ENCODE peak calls at places on chromosome 7, in five cellular contexts. V is Calu3, S is AG10803, W is non-pigmented ciliary epithelial cell, H is osteocyte. R is an unnamed sample.

GRCh38 chr7:148964510-148965267 is 63.6 kb downstream of the PDIA4 start:
- DNase-seq in V (no peak), S (no peak), W (no peak), H (no peak), R (no peak)

GRCh38 chr7:105213619-105214018 is 175.1 kb downstream of the SRPK2 start:
- DNase-seq in V (no peak), S (no peak), W (no peak), H (no peak), R (no peak)

GRCh38 chr7:111735661-111736323 is 173.5 kb upstream of the IMMP2L start:
- DNase-seq in V (peak), S (peak), W (no peak), H (no peak), R (peak)

GRCh38 chr7:88310950-88311674 is 4.4 kb upstream of the STEAP4 start:
- DNase-seq in V (no peak), S (no peak), W (no peak), H (no peak), R (no peak)

GRCh38 chr7:116490351-116490750 is 9.2 kb upstream of the CAV2 start:
- DNase-seq in V (no peak), S (no peak), W (no peak), H (no peak), R (no peak)

GRCh38 chr7:2734761-2735571 is 47.0 kb downstream of the AMZ1 start:
- DNase-seq in V (no peak), S (no peak), W (no peak), H (peak), R (no peak)

GRCh38 chr7:120091807-120092206 is 181.2 kb upstream of the KCND2 start:
- DNase-seq in V (peak), S (no peak), W (no peak), H (no peak), R (no peak)

GRCh38 chr7:132422502-132423101 is 153.7 kb downstream of the PLXNA4 start:
- DNase-seq in V (no peak), S (peak), W (no peak), H (no peak), R (no peak)

GRCh38 chr7:56009695-56010094 is 41.5 kb downstream of the PSPH start:
- DNase-seq in V (peak), S (no peak), W (no peak), H (no peak), R (no peak)

GRCh38 chr7:3922175-3922635 is 621.2 kb downstream of the SDK1 start:
- DNase-seq in V (peak), S (peak), W (peak), H (no peak), R (peak)

GRCh38 chr7:47710201-47710935 is 128.5 kb upstream of the TNS3 start:
- DNase-seq in V (no peak), S (no peak), W (no peak), H (peak), R (no peak)

GRCh38 chr7:105830405-105831218 is 45.8 kb downstream of the ATXN7L1 start:
- DNase-seq in V (peak), S (peak), W (peak), H (no peak), R (peak)

GRCh38 chr7:101739757-101740398 is 77.5 kb upstream of the CUX1 start:
- DNase-seq in V (peak), S (no peak), W (no peak), H (no peak), R (no peak)